ENCODE peak calls at places on chromosomes 6 and 20, in eight cellular contexts. One of them, this sample, is unnamed.

GRCh38 chr6:84074988-84075781 is 41.6 kb downstream of the MRAP2 start:
- DNase-seq in left ventricle myocardium inferior: no peak
- DNase-seq in astrocyte of the cerebellum: no peak
- DNase-seq in thyroid gland: no peak
- DNase-seq in pancreas: no peak
- DNase-seq in epithelial cell of esophagus: peak; percentile 72
- DNase-seq in mucosa of descending colon: no peak
- DNase-seq in heart left ventricle: no peak
- DNase-seq in this sample: no peak

GRCh38 chr20:8875586-8875985 is 193.3 kb upstream of the PLCB4 start:
- DNase-seq in left ventricle myocardium inferior: no peak
- DNase-seq in astrocyte of the cerebellum: no peak
- DNase-seq in thyroid gland: no peak
- DNase-seq in pancreas: no peak
- DNase-seq in epithelial cell of esophagus: no peak
- DNase-seq in mucosa of descending colon: no peak
- DNase-seq in heart left ventricle: no peak
- DNase-seq in this sample: no peak

GRCh38 chr6:129903082-129903481 is 42.0 kb upstream of the TMEM244 start:
- DNase-seq in left ventricle myocardium inferior: no peak
- DNase-seq in astrocyte of the cerebellum: no peak
- DNase-seq in thyroid gland: no peak
- DNase-seq in pancreas: no peak
- DNase-seq in epithelial cell of esophagus: no peak
- DNase-seq in mucosa of descending colon: no peak
- DNase-seq in heart left ventricle: no peak
- DNase-seq in this sample: no peak

GRCh38 chr20:50514750-50515149 is 4.6 kb downstream of the PTPN1 start:
- DNase-seq in left ventricle myocardium inferior: no peak
- DNase-seq in astrocyte of the cerebellum: no peak
- DNase-seq in thyroid gland: no peak
- DNase-seq in pancreas: no peak
- DNase-seq in epithelial cell of esophagus: no peak
- DNase-seq in mucosa of descending colon: no peak
- DNase-seq in heart left ventricle: no peak
- DNase-seq in this sample: no peak

GRCh38 chr6:37979392-37980221 is 160.1 kb downstream of the ZFAND3 start:
- DNase-seq in left ventricle myocardium inferior: no peak
- DNase-seq in astrocyte of the cerebellum: no peak
- DNase-seq in thyroid gland: no peak
- DNase-seq in pancreas: no peak
- DNase-seq in epithelial cell of esophagus: peak; percentile 74
- DNase-seq in mucosa of descending colon: no peak
- DNase-seq in heart left ventricle: no peak
- DNase-seq in this sample: no peak

GRCh38 chr6:109527989-109528388 is 45.0 kb upstream of the ZBTB24 start:
- DNase-seq in left ventricle myocardium inferior: no peak
- DNase-seq in astrocyte of the cerebellum: no peak
- DNase-seq in thyroid gland: no peak
- DNase-seq in pancreas: no peak
- DNase-seq in epithelial cell of esophagus: peak; percentile 9
- DNase-seq in mucosa of descending colon: no peak
- DNase-seq in heart left ventricle: no peak
- DNase-seq in this sample: no peak

GRCh38 chr6:2881358-2881885 is 21.7 kb downstream of the SERPINB9 start:
- DNase-seq in left ventricle myocardium inferior: no peak
- DNase-seq in astrocyte of the cerebellum: no peak
- DNase-seq in thyroid gland: no peak
- DNase-seq in pancreas: no peak
- DNase-seq in epithelial cell of esophagus: no peak
- DNase-seq in mucosa of descending colon: no peak
- DNase-seq in heart left ventricle: no peak
- DNase-seq in this sample: no peak

GRCh38 chr6:2862712-2863174 is 21.1 kb upstream of the SERPINB1 start:
- DNase-seq in left ventricle myocardium inferior: no peak
- DNase-seq in astrocyte of the cerebellum: no peak
- DNase-seq in thyroid gland: no peak
- DNase-seq in pancreas: no peak
- DNase-seq in epithelial cell of esophagus: no peak
- DNase-seq in mucosa of descending colon: no peak
- DNase-seq in heart left ventricle: no peak
- DNase-seq in this sample: peak; percentile 80

GRCh38 chr20:55528482-55528881 is 476.8 kb downstream of the CBLN4 start:
- DNase-seq in left ventricle myocardium inferior: no peak
- DNase-seq in astrocyte of the cerebellum: no peak
- DNase-seq in thyroid gland: no peak
- DNase-seq in pancreas: no peak
- DNase-seq in epithelial cell of esophagus: no peak
- DNase-seq in mucosa of descending colon: no peak
- DNase-seq in heart left ventricle: no peak
- DNase-seq in this sample: no peak

GRCh38 chr20:57378646-57379262 is 12.4 kb upstream of the RBM38 start:
- DNase-seq in left ventricle myocardium inferior: no peak
- DNase-seq in astrocyte of the cerebellum: no peak
- DNase-seq in thyroid gland: no peak
- DNase-seq in pancreas: no peak
- DNase-seq in epithelial cell of esophagus: no peak
- DNase-seq in mucosa of descending colon: no peak
- DNase-seq in heart left ventricle: no peak
- DNase-seq in this sample: no peak

GRCh38 chr6:10398439-10399218 is 16.2 kb downstream of the TFAP2A start:
- DNase-seq in left ventricle myocardium inferior: no peak
- DNase-seq in astrocyte of the cerebellum: no peak
- DNase-seq in thyroid gland: no peak
- DNase-seq in pancreas: no peak
- DNase-seq in epithelial cell of esophagus: no peak
- DNase-seq in mucosa of descending colon: no peak
- DNase-seq in heart left ventricle: no peak
- DNase-seq in this sample: no peak

GRCh38 chr20:61662946-61663460 is 402.7 kb downstream of the TAF4 start:
- DNase-seq in left ventricle myocardium inferior: no peak
- DNase-seq in astrocyte of the cerebellum: no peak
- DNase-seq in thyroid gland: no peak
- DNase-seq in pancreas: no peak
- DNase-seq in epithelial cell of esophagus: no peak
- DNase-seq in mucosa of descending colon: no peak
- DNase-seq in heart left ventricle: no peak
- DNase-seq in this sample: no peak

GRCh38 chr20:47764154-47764734 is 21.0 kb downstream of the SULF2 start:
- DNase-seq in left ventricle myocardium inferior: no peak
- DNase-seq in astrocyte of the cerebellum: no peak
- DNase-seq in thyroid gland: no peak
- DNase-seq in pancreas: no peak
- DNase-seq in epithelial cell of esophagus: no peak
- DNase-seq in mucosa of descending colon: no peak
- DNase-seq in heart left ventricle: no peak
- DNase-seq in this sample: no peak

GRCh38 chr6:2876210-2877056 is 26.7 kb downstream of the SERPINB9 start:
- DNase-seq in left ventricle myocardium inferior: peak; percentile 76
- DNase-seq in astrocyte of the cerebellum: peak; percentile 90
- DNase-seq in thyroid gland: peak; percentile 87
- DNase-seq in pancreas: peak; percentile 75
- DNase-seq in epithelial cell of esophagus: peak; percentile 85
- DNase-seq in mucosa of descending colon: peak; percentile 65
- DNase-seq in heart left ventricle: peak; percentile 80
- DNase-seq in this sample: no peak

GRCh38 chr6:128521302-128521632 is 868 bp upstream of the PTPRK start:
- DNase-seq in left ventricle myocardium inferior: no peak
- DNase-seq in astrocyte of the cerebellum: no peak
- DNase-seq in thyroid gland: no peak
- DNase-seq in pancreas: no peak
- DNase-seq in epithelial cell of esophagus: no peak
- DNase-seq in mucosa of descending colon: no peak
- DNase-seq in heart left ventricle: no peak
- DNase-seq in this sample: no peak

GRCh38 chr6:154197176-154197850 is 158.3 kb downstream of the OPRM1 start:
- DNase-seq in left ventricle myocardium inferior: no peak
- DNase-seq in astrocyte of the cerebellum: peak; percentile 82
- DNase-seq in thyroid gland: no peak
- DNase-seq in pancreas: no peak
- DNase-seq in epithelial cell of esophagus: peak; percentile 38
- DNase-seq in mucosa of descending colon: no peak
- DNase-seq in heart left ventricle: no peak
- DNase-seq in this sample: no peak

GRCh38 chr6:139391709-139392108 is 17.3 kb upstream of the CITED2 start:
- DNase-seq in left ventricle myocardium inferior: no peak
- DNase-seq in astrocyte of the cerebellum: no peak
- DNase-seq in thyroid gland: no peak
- DNase-seq in pancreas: no peak
- DNase-seq in epithelial cell of esophagus: no peak
- DNase-seq in mucosa of descending colon: no peak
- DNase-seq in heart left ventricle: no peak
- DNase-seq in this sample: no peak

GRCh38 chr6:16684896-16685554 is 76.2 kb downstream of the ATXN1 start:
- DNase-seq in left ventricle myocardium inferior: no peak
- DNase-seq in astrocyte of the cerebellum: no peak
- DNase-seq in thyroid gland: no peak
- DNase-seq in pancreas: no peak
- DNase-seq in epithelial cell of esophagus: peak; percentile 96
- DNase-seq in mucosa of descending colon: no peak
- DNase-seq in heart left ventricle: no peak
- DNase-seq in this sample: peak; percentile 46

GRCh38 chr20:52001999-52002666 is 189.4 kb downstream of the ZFP64 start:
- DNase-seq in left ventricle myocardium inferior: no peak
- DNase-seq in astrocyte of the cerebellum: no peak
- DNase-seq in thyroid gland: no peak
- DNase-seq in pancreas: no peak
- DNase-seq in epithelial cell of esophagus: peak; percentile 15
- DNase-seq in mucosa of descending colon: no peak
- DNase-seq in heart left ventricle: no peak
- DNase-seq in this sample: no peak

GRCh38 chr6:143941852-143942627 is 66.0 kb downstream of the PLAGL1 start:
- DNase-seq in left ventricle myocardium inferior: peak; percentile 42
- DNase-seq in astrocyte of the cerebellum: peak; percentile 32
- DNase-seq in thyroid gland: peak; percentile 59
- DNase-seq in pancreas: peak; percentile 77
- DNase-seq in epithelial cell of esophagus: peak; percentile 57
- DNase-seq in mucosa of descending colon: peak; percentile 84
- DNase-seq in heart left ventricle: no peak
- DNase-seq in this sample: peak; percentile 34

GRCh38 chr6:127482318-127482717 is 23.1 kb upstream of the KIAA0408 start:
- DNase-seq in left ventricle myocardium inferior: no peak
- DNase-seq in astrocyte of the cerebellum: no peak
- DNase-seq in thyroid gland: no peak
- DNase-seq in pancreas: no peak
- DNase-seq in epithelial cell of esophagus: no peak
- DNase-seq in mucosa of descending colon: no peak
- DNase-seq in heart left ventricle: no peak
- DNase-seq in this sample: no peak
- H3K4me3 ChIP-seq in left ventricle myocardium inferior: no peak overlapping the region
- H3K4me3 ChIP-seq in astrocyte of the cerebellum: no peak overlapping the region
- H3K4me3 ChIP-seq in thyroid gland: no peak overlapping the region
- H3K4me3 ChIP-seq in pancreas: no peak overlapping the region
- H3K4me3 ChIP-seq in epithelial cell of esophagus: no peak overlapping the region
- H3K4me3 ChIP-seq in mucosa of descending colon: no peak overlapping the region
- H3K4me3 ChIP-seq in heart left ventricle: no peak overlapping the region
- H3K4me3 ChIP-seq in this sample: no peak overlapping the region

GRCh38 chr6:108165714-108166663 is at the start of gene NR2E1:
- DNase-seq in left ventricle myocardium inferior: no peak
- DNase-seq in astrocyte of the cerebellum: no peak
- DNase-seq in thyroid gland: no peak
- DNase-seq in pancreas: peak; percentile 59
- DNase-seq in epithelial cell of esophagus: peak; percentile 23
- DNase-seq in mucosa of descending colon: no peak
- DNase-seq in heart left ventricle: no peak
- DNase-seq in this sample: no peak

GRCh38 chr6:108166664-108167448 is 1.0 kb downstream of the NR2E1 start:
- DNase-seq in left ventricle myocardium inferior: no peak
- DNase-seq in astrocyte of the cerebellum: no peak
- DNase-seq in thyroid gland: no peak
- DNase-seq in pancreas: peak; percentile 58
- DNase-seq in epithelial cell of esophagus: no peak
- DNase-seq in mucosa of descending colon: no peak
- DNase-seq in heart left ventricle: no peak
- DNase-seq in this sample: no peak

GRCh38 chr6:108168026-108168463 is 2.2 kb downstream of the NR2E1 start:
- DNase-seq in left ventricle myocardium inferior: no peak
- DNase-seq in astrocyte of the cerebellum: no peak
- DNase-seq in thyroid gland: no peak
- DNase-seq in pancreas: no peak
- DNase-seq in epithelial cell of esophagus: no peak
- DNase-seq in mucosa of descending colon: no peak
- DNase-seq in heart left ventricle: no peak
- DNase-seq in this sample: no peak

GRCh38 chr6:108168501-108168979 is 2.7 kb downstream of the NR2E1 start:
- DNase-seq in left ventricle myocardium inferior: no peak
- DNase-seq in astrocyte of the cerebellum: peak; percentile 66
- DNase-seq in thyroid gland: peak; percentile 45
- DNase-seq in pancreas: peak; percentile 73
- DNase-seq in epithelial cell of esophagus: no peak
- DNase-seq in mucosa of descending colon: peak; percentile 32
- DNase-seq in heart left ventricle: peak; percentile 64
- DNase-seq in this sample: no peak

DNA sequence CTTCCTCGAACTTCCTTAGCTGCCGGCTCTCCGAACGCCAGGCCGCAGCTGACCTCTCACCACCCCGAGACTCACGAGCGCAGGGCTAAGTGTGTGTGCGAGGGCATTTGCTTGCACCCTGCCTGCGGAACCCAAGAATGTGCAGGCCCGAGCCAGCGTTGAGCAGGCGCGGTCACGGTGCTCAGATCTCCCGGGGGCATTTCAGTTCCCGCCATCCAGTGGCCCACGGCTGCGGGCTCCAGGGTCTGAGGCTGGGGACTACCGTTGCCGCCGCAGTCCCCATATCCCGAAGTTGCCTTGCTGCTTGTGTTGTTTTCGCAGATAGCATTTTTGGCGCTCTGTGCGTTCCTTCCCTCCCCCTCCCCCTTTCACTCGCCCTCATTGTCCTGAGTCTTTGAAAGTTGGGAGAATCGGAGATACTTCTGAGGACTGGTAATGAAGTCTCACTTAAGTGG is 1.7 kb downstream of the NR2E1 start:
- DNase-seq in left ventricle myocardium inferior: no peak
- DNase-seq in astrocyte of the cerebellum: no peak
- DNase-seq in thyroid gland: no peak
- DNase-seq in pancreas: no peak
- DNase-seq in epithelial cell of esophagus: no peak
- DNase-seq in mucosa of descending colon: no peak
- DNase-seq in heart left ventricle: no peak
- DNase-seq in this sample: no peak
- H3K4me3 ChIP-seq in left ventricle myocardium inferior: peak overlapping the region; percentile 52
- H3K4me3 ChIP-seq in astrocyte of the cerebellum: no peak overlapping the region
- H3K4me3 ChIP-seq in thyroid gland: no peak overlapping the region
- H3K4me3 ChIP-seq in pancreas: no peak overlapping the region
- H3K4me3 ChIP-seq in epithelial cell of esophagus: no peak overlapping the region
- H3K4me3 ChIP-seq in mucosa of descending colon: no peak overlapping the region
- H3K4me3 ChIP-seq in heart left ventricle: no peak overlapping the region
- H3K4me3 ChIP-seq in this sample: no peak overlapping the region

GRCh38 chr20:59750209-59750840 is 146.0 kb downstream of the PHACTR3 start:
- DNase-seq in left ventricle myocardium inferior: no peak
- DNase-seq in astrocyte of the cerebellum: no peak
- DNase-seq in thyroid gland: no peak
- DNase-seq in pancreas: no peak
- DNase-seq in epithelial cell of esophagus: no peak
- DNase-seq in mucosa of descending colon: no peak
- DNase-seq in heart left ventricle: no peak
- DNase-seq in this sample: no peak
- H3K4me3 ChIP-seq in left ventricle myocardium inferior: no peak overlapping the region
- H3K4me3 ChIP-seq in astrocyte of the cerebellum: no peak overlapping the region
- H3K4me3 ChIP-seq in thyroid gland: no peak overlapping the region
- H3K4me3 ChIP-seq in pancreas: no peak overlapping the region
- H3K4me3 ChIP-seq in epithelial cell of esophagus: no peak overlapping the region
- H3K4me3 ChIP-seq in mucosa of descending colon: no peak overlapping the region
- H3K4me3 ChIP-seq in heart left ventricle: no peak overlapping the region
- H3K4me3 ChIP-seq in this sample: no peak overlapping the region

GRCh38 chr6:68689910-68690309 is 54.8 kb downstream of the ADGRB3 start:
- DNase-seq in left ventricle myocardium inferior: no peak
- DNase-seq in astrocyte of the cerebellum: no peak
- DNase-seq in thyroid gland: no peak
- DNase-seq in pancreas: no peak
- DNase-seq in epithelial cell of esophagus: no peak
- DNase-seq in mucosa of descending colon: no peak
- DNase-seq in heart left ventricle: no peak
- DNase-seq in this sample: no peak
- H3K4me3 ChIP-seq in left ventricle myocardium inferior: no peak overlapping the region
- H3K4me3 ChIP-seq in astrocyte of the cerebellum: no peak overlapping the region
- H3K4me3 ChIP-seq in thyroid gland: no peak overlapping the region
- H3K4me3 ChIP-seq in pancreas: no peak overlapping the region
- H3K4me3 ChIP-seq in epithelial cell of esophagus: no peak overlapping the region
- H3K4me3 ChIP-seq in mucosa of descending colon: no peak overlapping the region
- H3K4me3 ChIP-seq in heart left ventricle: no peak overlapping the region
- H3K4me3 ChIP-seq in this sample: no peak overlapping the region